ENCODE peak calls at places on chromosomes 1 and 21, in five cellular contexts. V is NCI-H1092; W is CD4-positive, alpha-beta T cell; S is iris pigment epithelial cell; K is T47D. J is an unnamed sample.

GRCh38 chr1:9270290-9270900 is 22.3 kb upstream of the SPSB1 start:
- DNase-seq in V (no peak), W (no peak), S (no peak), K (peak; percentile 23), J (no peak)

GRCh38 chr1:9027307-9027706 is 1.1 kb upstream of the SLC2A7 start:
- DNase-seq in V (no peak), W (no peak), S (no peak), K (no peak), J (no peak)

GRCh38 chr1:66182551-66183178 is 351.3 kb upstream of the SGIP1 start:
- DNase-seq in V (no peak), W (peak; percentile 60), S (peak; percentile 37), K (no peak), J (peak; percentile 87)

GRCh38 chr1:157390646-157391045 is 161.7 kb downstream of the FCRL5 start:
- DNase-seq in V (no peak), W (no peak), S (peak; percentile 80), K (no peak), J (peak; percentile 88)

GRCh38 chr1:12157366-12158231 is 9.2 kb upstream of the TNFRSF1B start:
- DNase-seq in V (no peak), W (no peak), S (no peak), K (no peak), J (peak; percentile 47)

GRCh38 chr21:17901458-17902092 is 82.4 kb upstream of the C21orf91 start:
- DNase-seq in V (no peak), W (no peak), S (peak; percentile 6), K (no peak), J (peak; percentile 83)

GRCh38 chr1:68495968-68496679 is 758 bp downstream of the DEPDC1 start:
- DNase-seq in V (no peak), W (no peak), S (peak; percentile 7), K (peak; percentile 24), J (no peak)

GRCh38 chr1:222820159-222820732 is 5.4 kb downstream of the DISP1 start:
- DNase-seq in V (no peak), W (no peak), S (no peak), K (no peak), J (no peak)

GRCh38 chr1:51168266-51168845 is 66.3 kb downstream of the C1orf185 start:
- DNase-seq in V (no peak), W (no peak), S (peak; percentile 22), K (no peak), J (no peak)

GRCh38 chr1:248800459-248800858 is 25.3 kb downstream of the SH3BP5L start:
- DNase-seq in V (no peak), W (no peak), S (no peak), K (no peak), J (no peak)

GRCh38 chr1:205484985-205485967 is 19.2 kb upstream of the CDK18 start:
- DNase-seq in V (peak; percentile 75), W (peak; percentile 58), S (peak; percentile 65), K (peak; percentile 81), J (peak; percentile 94)

GRCh38 chr1:226577401-226578180 is 29.0 kb downstream of the STUM start:
- DNase-seq in V (no peak), W (no peak), S (no peak), K (no peak), J (no peak)

GRCh38 chr1:86416343-86416742 is 7.6 kb upstream of the CLCA2 start:
- DNase-seq in V (no peak), W (no peak), S (no peak), K (peak; percentile 13), J (peak; percentile 5)

GRCh38 chr1:69524010-69524409 is 43.7 kb upstream of the LRRC7 start:
- DNase-seq in V (no peak), W (no peak), S (peak; percentile 11), K (no peak), J (peak; percentile 8)

GRCh38 chr21:39006653-39007417 is 176.4 kb downstream of the PSMG1 start:
- DNase-seq in V (no peak), W (no peak), S (no peak), K (no peak), J (no peak)

GRCh38 chr1:110957798-110958197 is 5.9 kb downstream of the LRIF1 start:
- DNase-seq in V (no peak), W (no peak), S (no peak), K (no peak), J (no peak)

GRCh38 chr1:183124259-183124658 is 61.8 kb upstream of the LAMC2 start:
- DNase-seq in V (no peak), W (no peak), S (peak; percentile 23), K (no peak), J (no peak)

GRCh38 chr21:45021428-45022347 is 52.7 kb upstream of the ADARB1 start:
- DNase-seq in V (no peak), W (no peak), S (no peak), K (no peak), J (no peak)

GRCh38 chr1:43232071-43232470 is 37.7 kb upstream of the TMEM125 start:
- DNase-seq in V (no peak), W (no peak), S (peak; percentile 78), K (no peak), J (peak; percentile 71)

GRCh38 chr1:243595527-243596206 is 254.4 kb downstream of the AKT3 start:
- DNase-seq in V (no peak), W (no peak), S (peak; percentile 93), K (no peak), J (peak; percentile 86)

GRCh38 chr1:179038528-179039281 is 13.0 kb downstream of the FAM20B start:
- DNase-seq in V (no peak), W (no peak), S (peak; percentile 50), K (no peak), J (no peak)

GRCh38 chr1:16986596-16987361 is 6.4 kb upstream of the MFAP2 start:
- DNase-seq in V (no peak), W (no peak), S (no peak), K (no peak), J (no peak)

GRCh38 chr21:41627428-41627827 is 119.5 kb upstream of the TMPRSS2 start:
- DNase-seq in V (no peak), W (no peak), S (peak; percentile 10), K (no peak), J (no peak)

GRCh38 chr1:32273389-32274208 is 18.3 kb upstream of the HDAC1 start:
- DNase-seq in V (no peak), W (peak; percentile 92), S (no peak), K (no peak), J (no peak)

GRCh38 chr1:63829349-63830327 is 55.8 kb downstream of the ROR1 start:
- DNase-seq in V (no peak), W (no peak), S (peak; percentile 53), K (peak; percentile 10), J (no peak)

GRCh38 chr1:115277276-115277675 is 60.8 kb downstream of the NGF start:
- DNase-seq in V (no peak), W (no peak), S (peak; percentile 61), K (no peak), J (no peak)

GRCh38 chr21:46158666-46159300 is 3.4 kb upstream of the FTCD start:
- DNase-seq in V (no peak), W (no peak), S (no peak), K (no peak), J (no peak)

GRCh38 chr1:205631010-205631726 is 643 bp downstream of the ELK4 start:
- DNase-seq in V (peak; percentile 80), W (peak; percentile 85), S (peak; percentile 80), K (peak; percentile 85), J (peak; percentile 51)

GRCh38 chr1:96329121-96329520 is 392.5 kb upstream of the PTBP2 start:
- DNase-seq in V (no peak), W (no peak), S (peak; percentile 68), K (no peak), J (no peak)

GRCh38 chr1:193634470-193634869 is 448.1 kb upstream of the B3GALT2 start:
- DNase-seq in V (no peak), W (no peak), S (peak; percentile 63), K (no peak), J (no peak)

GRCh38 chr1:155983191-155984023 is 5.1 kb upstream of the ARHGEF2 start:
- DNase-seq in V (peak; percentile 60), W (no peak), S (peak; percentile 65), K (peak; percentile 53), J (no peak)

GRCh38 chr1:169460193-169460833 is 25.4 kb downstream of the SLC19A2 start:
- DNase-seq in V (no peak), W (no peak), S (peak; percentile 62), K (peak; percentile 31), J (no peak)

GRCh38 chr1:58409826-58410225 is 136.7 kb downstream of the OMA1 start:
- DNase-seq in V (no peak), W (no peak), S (no peak), K (no peak), J (no peak)

GRCh38 chr1:75723989-75724471 is 479 bp upstream of the ACADM start:
- DNase-seq in V (peak; percentile 67), W (peak; percentile 47), S (peak; percentile 81), K (peak; percentile 83), J (peak; percentile 55)

GRCh38 chr1:215473943-215474342 is 93.2 kb upstream of the KCTD3 start:
- DNase-seq in V (no peak), W (no peak), S (peak; percentile 47), K (peak; percentile 100), J (no peak)

GRCh38 chr1:185670187-185670627 is 64.0 kb upstream of the HMCN1 start:
- DNase-seq in V (peak; percentile 19), W (peak; percentile 56), S (peak; percentile 70), K (peak; percentile 48), J (peak; percentile 65)